ENCODE peak calls at places on chromosomes 5 and 9, in six cellular contexts. Y, R, J, D, K and H are unnamed samples.

GRCh38 chr5:132298813-132299212 is 4.6 kb downstream of the SLC22A4 start:
- DNase-seq in D (no peak), R (no peak), Y (no peak), K (no peak), J (no peak), H (no peak)

GRCh38 chr9:97984188-97985057 is 1.3 kb downstream of the ANP32B start:
- DNase-seq in J (peak), D (peak), R (peak), K (peak), Y (peak), H (peak)

GRCh38 chr5:177304392-177305119 is 957 bp downstream of the PRELID1 start:
- DNase-seq in K (peak), R (peak), J (no peak), D (peak), Y (no peak), H (no peak)

GRCh38 chr9:125971895-125972729 is 224.9 kb downstream of the PBX3 start:
- DNase-seq in D (no peak), Y (no peak), J (no peak), K (no peak), R (no peak), H (peak)

GRCh38 chr9:126376311-126376902 is 49.8 kb downstream of the MVB12B start:
- DNase-seq in D (no peak), R (no peak), Y (peak), K (no peak), J (no peak), H (peak)

GRCh38 chr5:133287500-133287899 is 235.7 kb downstream of the HSPA4 start:
- DNase-seq in J (peak), R (peak), Y (peak), D (peak), K (peak), H (peak)

GRCh38 chr9:114653556-114654159 is 3.9 kb downstream of the TEX53 start:
- DNase-seq in J (peak), D (peak), K (peak), Y (peak), R (peak), H (peak)

GRCh38 chr5:138276402-138277054 is 2.1 kb upstream of the GFRA3 start:
- DNase-seq in Y (no peak), D (no peak), J (no peak), R (no peak), K (no peak), H (peak)

GRCh38 chr5:93189707-93190120 is 391.3 kb downstream of the NR2F1-AS1 start:
- DNase-seq in Y (no peak), R (peak), K (peak), J (no peak), D (peak), H (no peak)

GRCh38 chr9:133224762-133225161 is 15.7 kb upstream of the OBP2B start:
- DNase-seq in R (no peak), J (peak), K (no peak), Y (no peak), D (no peak), H (no peak)

GRCh38 chr9:128394404-128395168 is 23.4 kb downstream of the URM1 start:
- DNase-seq in J (no peak), R (no peak), K (no peak), Y (no peak), D (no peak), H (no peak)

GRCh38 chr5:116428966-116429365 is 145.7 kb downstream of the SEMA6A start:
- DNase-seq in R (no peak), K (no peak), J (no peak), D (no peak), Y (no peak), H (no peak)

GRCh38 chr5:83837261-83837894 is 116.7 kb upstream of the HAPLN1 start:
- DNase-seq in R (no peak), K (no peak), J (no peak), D (no peak), Y (no peak), H (no peak)

GRCh38 chr5:96601811-96602244 is 60.3 kb upstream of the CAST start:
- DNase-seq in K (peak), Y (peak), D (peak), R (peak), J (peak), H (peak)

GRCh38 chr5:154477382-154478223 is 424 bp downstream of the HAND1 start:
- DNase-seq in K (peak), Y (peak), D (peak), J (peak), R (peak), H (peak)

GRCh38 chr9:110429453-110429852 is 91.8 kb upstream of the TXNDC8 start:
- DNase-seq in Y (no peak), R (no peak), K (no peak), D (peak), J (no peak), H (no peak)

GRCh38 chr5:26432393-26432792 is 606.0 kb downstream of the CDH9 start:
- DNase-seq in Y (no peak), R (no peak), D (no peak), K (no peak), J (no peak), H (no peak)

DNA sequence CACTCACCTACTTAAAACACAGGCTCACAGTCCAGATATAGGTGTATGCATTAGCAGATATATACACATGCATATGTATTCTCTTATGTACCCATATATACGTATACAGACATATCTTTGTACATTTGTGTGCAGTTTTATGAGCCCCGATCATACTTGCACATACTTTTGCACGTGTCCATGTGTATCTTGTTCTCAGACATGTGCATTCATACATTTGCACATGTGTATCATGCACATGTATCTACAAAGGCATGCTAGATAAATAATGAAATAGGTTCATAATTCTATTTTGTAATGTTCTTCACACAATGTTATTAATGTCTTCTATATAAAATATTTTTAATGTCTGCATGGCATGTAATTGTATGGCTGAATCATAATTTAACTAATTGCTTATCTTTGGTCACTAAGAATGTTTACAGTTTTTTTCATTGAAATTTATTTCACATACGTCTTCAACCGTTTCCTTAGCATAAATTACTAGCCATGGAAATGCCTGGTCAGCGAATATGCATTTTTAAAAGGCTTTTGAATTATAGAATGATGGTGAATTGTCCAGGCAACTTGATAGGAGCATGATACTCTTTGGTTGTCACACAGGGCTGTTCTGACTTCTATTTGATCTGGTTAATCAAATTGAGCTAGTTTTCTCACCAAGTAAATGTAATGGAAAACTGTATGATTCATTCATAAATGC is 2.6 kb downstream of the NDFIP1 start:
- DNase-seq in Y (no peak), K (no peak), D (no peak), R (no peak), J (no peak), H (no peak)
- H3K4me3 ChIP-seq in Y (no peak), K (no peak), D (no peak), R (peak), J (no peak), H (no peak)

GRCh38 chr5:40386293-40386692 is 293.4 kb upstream of the PTGER4 start:
- DNase-seq in K (no peak), R (peak), D (peak), J (no peak), Y (no peak), H (peak)

GRCh38 chr5:40385544-40385943 is 294.2 kb upstream of the PTGER4 start:
- DNase-seq in Y (no peak), J (no peak), D (peak), R (peak), K (peak), H (peak)

GRCh38 chr5:40391642-40392041 is 288.1 kb upstream of the PTGER4 start:
- DNase-seq in D (no peak), Y (no peak), J (no peak), K (no peak), R (no peak), H (no peak)

GRCh38 chr5:40390286-40391253 is 289.1 kb upstream of the PTGER4 start:
- DNase-seq in R (no peak), K (no peak), D (no peak), Y (no peak), J (no peak), H (peak)

GRCh38 chr5:40389591-40389990 is 290.1 kb upstream of the PTGER4 start:
- DNase-seq in D (peak), K (no peak), J (no peak), R (no peak), Y (no peak), H (no peak)
- H4K8ac ChIP-seq in D (no peak), K (no peak), J (no peak), R (no peak), Y (no peak), H (no peak)

GRCh38 chr5:159095218-159095617 is 4.5 kb downstream of the EBF1 start:
- DNase-seq in R (no peak), Y (no peak), K (no peak), J (peak), D (no peak), H (peak)
- H3K4me3 ChIP-seq in R (peak), Y (no peak), K (no peak), J (no peak), D (no peak), H (no peak)

GRCh38 chr9:93864840-93865239 is 90.3 kb downstream of the BARX1 start:
- DNase-seq in J (no peak), Y (no peak), D (no peak), R (no peak), K (no peak), H (no peak)

GRCh38 chr9:93865245-93865644 is 89.9 kb downstream of the BARX1 start:
- DNase-seq in R (no peak), D (no peak), Y (no peak), J (no peak), K (no peak), H (no peak)

GRCh38 chr9:93862877-93863545 is 92.1 kb downstream of the BARX1 start:
- DNase-seq in J (no peak), Y (no peak), K (no peak), R (no peak), D (no peak), H (no peak)

GRCh38 chr9:93864029-93864428 is 91.1 kb downstream of the BARX1 start:
- DNase-seq in D (no peak), R (no peak), Y (no peak), K (no peak), J (no peak), H (no peak)

DNA sequence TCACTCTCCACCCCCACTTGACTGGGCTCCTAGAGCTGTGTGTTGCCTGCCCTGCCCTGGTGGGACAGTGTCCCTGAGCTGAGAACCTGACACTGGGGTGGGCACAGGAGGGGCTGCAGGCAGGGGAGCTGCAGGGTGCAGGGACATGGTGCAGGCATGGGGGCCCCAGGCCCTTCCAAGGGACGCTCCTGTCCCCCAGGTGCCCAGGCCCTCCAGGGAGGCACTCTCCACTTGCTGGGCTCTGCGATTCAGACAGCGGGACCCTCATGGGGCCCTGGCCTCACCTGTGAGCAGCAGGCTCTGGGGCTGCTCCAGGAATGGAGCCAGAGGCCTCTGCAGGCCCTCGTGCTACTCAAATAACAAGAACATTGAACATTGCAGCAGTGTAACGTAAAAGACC is 89.4 kb downstream of the BARX1 start:
- DNase-seq in R (no peak), J (no peak), Y (no peak), K (no peak), D (no peak), H (no peak)
- H4K8ac ChIP-seq in R (no peak), J (no peak), Y (no peak), K (no peak), D (no peak), H (no peak)

DNA sequence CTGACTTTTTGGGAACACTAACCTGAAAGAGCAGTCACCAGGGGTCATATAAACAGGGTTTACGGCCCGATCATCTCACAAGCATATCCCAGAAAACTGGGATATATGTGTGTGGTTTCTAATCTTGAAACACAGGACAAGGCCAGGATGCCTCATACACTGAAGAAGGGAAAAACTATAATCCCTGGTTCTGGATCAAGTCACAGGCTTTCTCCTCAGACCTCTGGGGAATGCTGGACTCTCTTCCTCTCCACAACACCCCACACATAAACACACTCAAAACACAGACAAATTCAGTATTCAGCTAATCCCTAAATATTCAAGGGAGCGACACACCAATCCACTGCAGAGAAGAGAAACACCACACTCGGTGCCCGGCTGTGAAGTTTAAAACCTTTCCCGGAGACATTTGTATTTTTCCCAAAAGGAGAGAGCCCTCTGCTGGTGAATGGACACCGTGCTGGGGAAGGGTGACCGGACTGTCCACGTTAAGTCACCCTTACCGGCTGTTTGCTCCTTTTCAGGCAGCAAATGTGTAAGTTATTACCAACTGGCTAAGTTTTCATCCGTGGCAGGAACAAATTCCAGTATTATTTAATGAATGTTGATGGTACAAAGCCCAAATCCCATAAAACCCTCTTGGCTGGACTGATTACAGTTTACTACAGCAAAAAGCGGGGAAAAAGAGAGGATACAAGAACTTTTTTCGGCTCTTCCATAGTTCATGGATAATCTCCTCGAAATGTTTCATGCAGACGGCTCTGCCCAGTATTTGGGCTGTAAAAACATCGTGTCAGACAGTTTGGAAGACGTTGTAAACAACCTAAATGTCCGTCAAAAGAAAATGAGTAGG is 131.0 kb upstream of the SLC30A5 start:
- DNase-seq in Y (peak), R (peak), D (peak), J (peak), K (peak), H (peak)
- H3K4me3 ChIP-seq in Y (no peak), R (peak), D (no peak), J (no peak), K (no peak), H (no peak)

GRCh38 chr9:36764364-36765076 is 191.8 kb downstream of the MELK start:
- DNase-seq in K (no peak), D (no peak), R (no peak), Y (no peak), J (no peak), H (peak)
- H4K8ac ChIP-seq in K (no peak), D (no peak), R (no peak), Y (no peak), J (no peak), H (no peak)

DNA sequence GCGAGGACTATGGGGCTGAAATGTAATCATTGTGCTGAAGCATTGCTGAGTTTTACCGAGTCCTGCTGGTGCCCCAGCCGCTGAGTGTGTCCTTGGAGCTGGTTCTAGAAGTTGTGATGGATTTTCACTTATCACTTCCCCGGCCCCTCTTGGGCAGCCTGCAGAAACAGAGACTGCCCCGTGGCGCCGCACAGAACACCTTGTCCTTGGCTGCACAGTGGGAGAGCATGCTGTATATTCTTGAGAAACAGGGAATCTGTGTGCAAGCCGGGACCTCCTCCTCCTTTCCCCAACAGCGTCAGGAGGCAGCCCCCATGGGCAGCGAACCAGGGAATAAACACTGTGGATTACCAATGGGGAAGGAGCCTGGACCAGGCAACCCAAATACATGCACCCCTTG is 90.6 kb upstream of the RUFY1 start:
- DNase-seq in Y (no peak), R (no peak), K (no peak), J (no peak), D (no peak), H (no peak)
- H3K4me3 ChIP-seq in Y (no peak), R (no peak), K (no peak), J (no peak), D (no peak), H (no peak)

GRCh38 chr9:87714819-87715218 is 11.1 kb upstream of the CTSL start:
- DNase-seq in R (peak), J (no peak), D (peak), K (peak), Y (no peak), H (no peak)

GRCh38 chr9:87712801-87713277 is 13.1 kb upstream of the CTSL start:
- DNase-seq in R (peak), Y (no peak), J (no peak), D (no peak), K (no peak), H (no peak)

GRCh38 chr9:87713990-87714335 is 12.0 kb upstream of the CTSL start:
- DNase-seq in K (no peak), R (no peak), D (no peak), Y (no peak), J (no peak), H (no peak)

GRCh38 chr9:87711857-87712800 is 13.8 kb upstream of the CTSL start:
- DNase-seq in R (peak), J (no peak), D (peak), K (peak), Y (no peak), H (peak)

GRCh38 chr9:87713278-87713989 is 12.5 kb upstream of the CTSL start:
- DNase-seq in J (no peak), D (peak), Y (no peak), R (peak), K (peak), H (peak)
- H4K8ac ChIP-seq in J (peak), D (peak), Y (no peak), R (peak), K (peak), H (no peak)

DNA sequence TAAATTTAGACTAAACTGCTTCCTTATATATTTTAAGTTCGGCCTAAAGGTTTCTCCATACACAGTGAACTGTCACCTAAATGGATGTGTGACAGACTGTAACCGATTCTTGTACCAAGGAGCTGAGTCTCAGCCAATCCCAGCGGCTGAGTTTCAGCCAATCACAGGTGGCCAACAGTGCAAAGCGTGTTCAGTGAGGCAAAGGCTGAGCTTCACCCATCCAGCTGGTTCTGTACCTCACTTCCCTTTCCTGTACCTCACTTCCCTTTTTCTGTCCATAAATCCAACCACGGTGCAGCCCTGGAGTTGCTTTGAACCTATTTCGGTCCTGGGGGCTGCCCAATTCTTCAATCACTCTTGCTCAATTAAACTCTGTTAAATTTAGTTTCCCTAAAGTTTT is 15.7 kb upstream of the TBC1D9B start:
- DNase-seq in K (no peak), R (no peak), J (no peak), Y (no peak), D (no peak), H (no peak)
- H3K4me3 ChIP-seq in K (no peak), R (no peak), J (no peak), Y (no peak), D (no peak), H (no peak)

GRCh38 chr5:149657324-149657723 is 72.8 kb upstream of the PPARGC1B start:
- DNase-seq in R (no peak), J (no peak), K (no peak), D (no peak), Y (no peak), H (no peak)

GRCh38 chr5:149654282-149654681 is 73.0 kb downstream of the ARHGEF37 start:
- DNase-seq in K (no peak), R (no peak), D (no peak), Y (no peak), J (no peak), H (no peak)

GRCh38 chr5:149652697-149653096 is 71.4 kb downstream of the ARHGEF37 start:
- DNase-seq in K (no peak), Y (no peak), D (no peak), R (no peak), J (no peak), H (no peak)

GRCh38 chr5:149656576-149657182 is 73.4 kb upstream of the PPARGC1B start:
- DNase-seq in R (no peak), K (peak), J (peak), D (no peak), Y (peak), H (peak)

DNA sequence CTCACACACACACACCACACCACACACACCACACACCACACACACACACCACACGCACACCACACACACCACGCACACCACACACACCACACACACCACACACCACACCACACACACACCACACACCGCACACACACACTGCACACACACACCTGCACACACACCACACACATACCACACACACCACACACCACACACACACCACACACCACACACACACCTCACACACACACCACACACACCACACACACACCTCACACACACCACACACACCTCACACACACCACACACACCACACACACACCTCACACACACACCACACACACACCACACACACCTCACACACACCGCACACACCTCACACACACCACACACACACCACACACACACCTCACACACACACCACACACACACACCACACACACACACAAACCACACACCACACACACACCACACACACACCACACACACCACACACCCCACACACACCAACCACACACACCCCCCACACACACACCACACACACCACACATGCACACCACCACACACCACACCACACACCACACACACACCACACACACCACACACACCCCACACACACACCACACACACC is 73.7 kb downstream of the ARHGEF37 start:
- DNase-seq in D (no peak), R (no peak), J (no peak), K (no peak), Y (no peak), H (no peak)
- H4K8ac ChIP-seq in D (no peak), R (no peak), J (no peak), K (no peak), Y (peak), H (no peak)